ENCODE peak calls at places on chromosomes 12 and 14, in ten cellular contexts. One of them, this sample, is unnamed.

GRCh38 chr12:101719566-101719965 is 19.7 kb downstream of the SYCP3 start:
- DNase-seq in bronchial epithelial cell: peak; percentile 19
- DNase-seq in transverse colon: no peak
- DNase-seq in lower lobe of right lung: no peak
- DNase-seq in lung: no peak
- DNase-seq in fibroblast of villous mesenchyme: no peak
- DNase-seq in hepatocyte: no peak
- DNase-seq in psoas muscle: no peak
- DNase-seq in AG10803: no peak
- DNase-seq in colonic mucosa: no peak
- DNase-seq in this sample: no peak

GRCh38 chr12:132159555-132160003 is 15.3 kb downstream of the NOC4L start:
- DNase-seq in lung: no peak
- DNase-seq in colonic mucosa: no peak
- DNase-seq in AG10803: no peak
- DNase-seq in lower lobe of right lung: no peak
- DNase-seq in psoas muscle: peak; percentile 39
- DNase-seq in transverse colon: no peak
- DNase-seq in hepatocyte: no peak
- DNase-seq in fibroblast of villous mesenchyme: no peak
- DNase-seq in bronchial epithelial cell: no peak
- DNase-seq in this sample: no peak

GRCh38 chr14:64671591-64671990 is 32.6 kb upstream of the PLEKHG3 start:
- DNase-seq in colonic mucosa: no peak
- DNase-seq in fibroblast of villous mesenchyme: peak; percentile 87
- DNase-seq in AG10803: peak; percentile 78
- DNase-seq in psoas muscle: no peak
- DNase-seq in lung: no peak
- DNase-seq in bronchial epithelial cell: peak; percentile 64
- DNase-seq in hepatocyte: peak; percentile 85
- DNase-seq in lower lobe of right lung: no peak
- DNase-seq in transverse colon: no peak
- DNase-seq in this sample: no peak

GRCh38 chr14:24734917-24735500 is 101.0 kb upstream of the GZMB start:
- DNase-seq in AG10803: peak; percentile 82
- DNase-seq in bronchial epithelial cell: peak; percentile 64
- DNase-seq in psoas muscle: no peak
- DNase-seq in hepatocyte: peak; percentile 87
- DNase-seq in transverse colon: peak; percentile 33
- DNase-seq in fibroblast of villous mesenchyme: peak; percentile 81
- DNase-seq in colonic mucosa: peak; percentile 71
- DNase-seq in lung: no peak
- DNase-seq in lower lobe of right lung: no peak
- DNase-seq in this sample: peak; percentile 56

GRCh38 chr14:43135877-43136411 is 1371.1 kb downstream of the FSCB start:
- DNase-seq in psoas muscle: peak; percentile 38
- DNase-seq in hepatocyte: no peak
- DNase-seq in lower lobe of right lung: no peak
- DNase-seq in AG10803: no peak
- DNase-seq in bronchial epithelial cell: no peak
- DNase-seq in fibroblast of villous mesenchyme: no peak
- DNase-seq in transverse colon: no peak
- DNase-seq in colonic mucosa: no peak
- DNase-seq in lung: no peak
- DNase-seq in this sample: no peak

GRCh38 chr14:34554540-34555250 is 15.2 kb upstream of the EAPP start:
- DNase-seq in colonic mucosa: peak; percentile 45
- DNase-seq in psoas muscle: no peak
- DNase-seq in bronchial epithelial cell: peak; percentile 28
- DNase-seq in lower lobe of right lung: no peak
- DNase-seq in lung: no peak
- DNase-seq in transverse colon: no peak
- DNase-seq in hepatocyte: no peak
- DNase-seq in AG10803: peak; percentile 22
- DNase-seq in fibroblast of villous mesenchyme: no peak
- DNase-seq in this sample: no peak

GRCh38 chr12:24212496-24212895 is 263.0 kb upstream of the SOX5 start:
- DNase-seq in colonic mucosa: no peak
- DNase-seq in AG10803: no peak
- DNase-seq in lung: no peak
- DNase-seq in lower lobe of right lung: no peak
- DNase-seq in hepatocyte: no peak
- DNase-seq in fibroblast of villous mesenchyme: no peak
- DNase-seq in psoas muscle: no peak
- DNase-seq in transverse colon: no peak
- DNase-seq in bronchial epithelial cell: no peak
- DNase-seq in this sample: no peak

GRCh38 chr14:36845346-36846042 is 183.8 kb downstream of the PAX9 start:
- DNase-seq in bronchial epithelial cell: no peak
- DNase-seq in colonic mucosa: no peak
- DNase-seq in lower lobe of right lung: no peak
- DNase-seq in AG10803: peak; percentile 50
- DNase-seq in lung: no peak
- DNase-seq in fibroblast of villous mesenchyme: no peak
- DNase-seq in transverse colon: no peak
- DNase-seq in hepatocyte: no peak
- DNase-seq in psoas muscle: no peak
- DNase-seq in this sample: no peak

GRCh38 chr14:68471029-68471963 is 321.6 kb downstream of the ZFP36L1 start:
- DNase-seq in AG10803: no peak
- DNase-seq in psoas muscle: no peak
- DNase-seq in fibroblast of villous mesenchyme: no peak
- DNase-seq in hepatocyte: no peak
- DNase-seq in lung: no peak
- DNase-seq in colonic mucosa: no peak
- DNase-seq in transverse colon: no peak
- DNase-seq in lower lobe of right lung: no peak
- DNase-seq in bronchial epithelial cell: no peak
- DNase-seq in this sample: no peak

GRCh38 chr12:89924191-89924590 is 215.6 kb upstream of the ATP2B1 start:
- DNase-seq in hepatocyte: no peak
- DNase-seq in lung: no peak
- DNase-seq in transverse colon: no peak
- DNase-seq in lower lobe of right lung: no peak
- DNase-seq in AG10803: no peak
- DNase-seq in psoas muscle: no peak
- DNase-seq in fibroblast of villous mesenchyme: no peak
- DNase-seq in colonic mucosa: no peak
- DNase-seq in bronchial epithelial cell: no peak
- DNase-seq in this sample: no peak

GRCh38 chr14:103880334-103880985 is 33.1 kb upstream of the PPP1R13B start:
- DNase-seq in transverse colon: peak; percentile 72
- DNase-seq in fibroblast of villous mesenchyme: peak; percentile 59
- DNase-seq in colonic mucosa: peak; percentile 79
- DNase-seq in psoas muscle: peak; percentile 88
- DNase-seq in AG10803: peak; percentile 83
- DNase-seq in bronchial epithelial cell: peak; percentile 26
- DNase-seq in lung: peak; percentile 88
- DNase-seq in lower lobe of right lung: peak; percentile 90
- DNase-seq in hepatocyte: peak; percentile 60
- DNase-seq in this sample: no peak

GRCh38 chr14:99137913-99138571 is 134.0 kb downstream of the BCL11B start:
- DNase-seq in colonic mucosa: no peak
- DNase-seq in transverse colon: no peak
- DNase-seq in psoas muscle: no peak
- DNase-seq in fibroblast of villous mesenchyme: no peak
- DNase-seq in AG10803: no peak
- DNase-seq in bronchial epithelial cell: peak; percentile 17
- DNase-seq in lung: no peak
- DNase-seq in lower lobe of right lung: no peak
- DNase-seq in hepatocyte: no peak
- DNase-seq in this sample: no peak

GRCh38 chr14:51644215-51644969 is 7.3 kb upstream of the FRMD6 start:
- DNase-seq in lower lobe of right lung: no peak
- DNase-seq in transverse colon: no peak
- DNase-seq in bronchial epithelial cell: no peak
- DNase-seq in AG10803: peak; percentile 48
- DNase-seq in hepatocyte: no peak
- DNase-seq in fibroblast of villous mesenchyme: no peak
- DNase-seq in psoas muscle: no peak
- DNase-seq in colonic mucosa: no peak
- DNase-seq in lung: no peak
- DNase-seq in this sample: no peak

GRCh38 chr12:124626841-124627502 is 59.6 kb upstream of the NCOR2 start:
- DNase-seq in transverse colon: no peak
- DNase-seq in psoas muscle: peak; percentile 84
- DNase-seq in bronchial epithelial cell: no peak
- DNase-seq in lower lobe of right lung: no peak
- DNase-seq in lung: no peak
- DNase-seq in colonic mucosa: peak; percentile 56
- DNase-seq in fibroblast of villous mesenchyme: peak; percentile 63
- DNase-seq in AG10803: peak; percentile 53
- DNase-seq in hepatocyte: peak; percentile 44
- DNase-seq in this sample: no peak

GRCh38 chr14:87869619-87870583 is 123.1 kb downstream of the GALC start:
- DNase-seq in fibroblast of villous mesenchyme: peak; percentile 52
- DNase-seq in transverse colon: no peak
- DNase-seq in bronchial epithelial cell: peak; percentile 93
- DNase-seq in hepatocyte: peak; percentile 23
- DNase-seq in lung: no peak
- DNase-seq in psoas muscle: no peak
- DNase-seq in AG10803: peak; percentile 74
- DNase-seq in lower lobe of right lung: no peak
- DNase-seq in colonic mucosa: no peak
- DNase-seq in this sample: no peak

GRCh38 chr14:64186231-64187129 is 107.7 kb downstream of the ESR2 start:
- DNase-seq in lower lobe of right lung: no peak
- DNase-seq in hepatocyte: no peak
- DNase-seq in AG10803: no peak
- DNase-seq in fibroblast of villous mesenchyme: no peak
- DNase-seq in colonic mucosa: no peak
- DNase-seq in bronchial epithelial cell: no peak
- DNase-seq in lung: no peak
- DNase-seq in transverse colon: no peak
- DNase-seq in psoas muscle: no peak
- DNase-seq in this sample: no peak

GRCh38 chr14:63664143-63664460 is 22.4 kb upstream of the WDR89 start:
- DNase-seq in lung: no peak
- DNase-seq in fibroblast of villous mesenchyme: no peak
- DNase-seq in AG10803: no peak
- DNase-seq in bronchial epithelial cell: no peak
- DNase-seq in lower lobe of right lung: no peak
- DNase-seq in colonic mucosa: no peak
- DNase-seq in transverse colon: no peak
- DNase-seq in psoas muscle: no peak
- DNase-seq in hepatocyte: no peak
- DNase-seq in this sample: no peak

GRCh38 chr14:50003213-50004021 is 110.5 kb downstream of the ARF6 start:
- DNase-seq in transverse colon: peak; percentile 95
- DNase-seq in AG10803: peak; percentile 69
- DNase-seq in colonic mucosa: peak; percentile 95
- DNase-seq in hepatocyte: peak; percentile 91
- DNase-seq in psoas muscle: peak; percentile 90
- DNase-seq in fibroblast of villous mesenchyme: peak; percentile 71
- DNase-seq in bronchial epithelial cell: no peak
- DNase-seq in lung: peak; percentile 87
- DNase-seq in lower lobe of right lung: peak; percentile 93
- DNase-seq in this sample: no peak

DNA sequence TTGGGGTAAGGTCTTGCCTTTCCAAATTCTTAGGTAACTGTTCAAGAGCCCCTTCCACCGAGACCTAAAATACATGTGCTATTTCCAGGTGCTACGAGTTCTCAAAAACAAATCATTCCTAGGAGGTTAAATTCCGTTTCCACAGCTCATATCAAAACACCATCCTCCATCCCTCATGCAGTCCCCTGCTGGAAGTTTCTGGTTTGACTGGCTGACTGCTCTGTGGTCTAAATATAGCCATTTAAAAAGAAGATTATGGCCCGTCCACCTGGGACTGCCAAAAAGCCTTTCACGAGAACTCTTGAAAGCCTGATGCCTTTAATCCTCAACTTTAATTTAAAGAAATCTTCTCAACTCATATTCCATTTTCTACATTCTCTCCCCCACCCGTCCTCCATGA is 201.5 kb upstream of the MYL2 start:
- DNase-seq in colonic mucosa: no peak
- DNase-seq in fibroblast of villous mesenchyme: no peak
- DNase-seq in bronchial epithelial cell: no peak
- DNase-seq in lower lobe of right lung: no peak
- DNase-seq in lung: no peak
- DNase-seq in AG10803: no peak
- DNase-seq in psoas muscle: no peak
- DNase-seq in hepatocyte: no peak
- DNase-seq in transverse colon: no peak
- DNase-seq in this sample: no peak
- TF ChIP-seq CTCF in colonic mucosa: no peak
- TF ChIP-seq CTCF in fibroblast of villous mesenchyme: no peak
- TF ChIP-seq CTCF in bronchial epithelial cell: peak; percentile 19
- TF ChIP-seq CTCF in lower lobe of right lung: no peak
- TF ChIP-seq CTCF in lung: no peak
- TF ChIP-seq CTCF in AG10803: no peak
- TF ChIP-seq CTCF in psoas muscle: peak; percentile 19
- TF ChIP-seq CTCF in hepatocyte: no peak
- TF ChIP-seq CTCF in transverse colon: no peak
- TF ChIP-seq CTCF in this sample: no peak

GRCh38 chr14:105487986-105488777 is 1.5 kb downstream of the CRIP1 start:
- DNase-seq in colonic mucosa: peak; percentile 86
- DNase-seq in psoas muscle: peak; percentile 53
- DNase-seq in lung: no peak
- DNase-seq in fibroblast of villous mesenchyme: no peak
- DNase-seq in lower lobe of right lung: no peak
- DNase-seq in hepatocyte: no peak
- DNase-seq in AG10803: no peak
- DNase-seq in bronchial epithelial cell: no peak
- DNase-seq in transverse colon: peak; percentile 70
- DNase-seq in this sample: no peak
- H3K4me3 ChIP-seq in colonic mucosa: peak overlapping the region; percentile 64
- H3K4me3 ChIP-seq in psoas muscle: peak overlapping the region; percentile 75
- H3K4me3 ChIP-seq in lung: peak overlapping the region; percentile 18
- H3K4me3 ChIP-seq in fibroblast of villous mesenchyme: peak overlapping the region; percentile 6
- H3K4me3 ChIP-seq in lower lobe of right lung: peak overlapping the region; percentile 83
- H3K4me3 ChIP-seq in hepatocyte: no peak overlapping the region
- H3K4me3 ChIP-seq in AG10803: peak overlapping the region; percentile 69
- H3K4me3 ChIP-seq in bronchial epithelial cell: no peak overlapping the region
- H3K4me3 ChIP-seq in transverse colon: peak overlapping the region; percentile 38
- H3K4me3 ChIP-seq in this sample: no peak overlapping the region

DNA sequence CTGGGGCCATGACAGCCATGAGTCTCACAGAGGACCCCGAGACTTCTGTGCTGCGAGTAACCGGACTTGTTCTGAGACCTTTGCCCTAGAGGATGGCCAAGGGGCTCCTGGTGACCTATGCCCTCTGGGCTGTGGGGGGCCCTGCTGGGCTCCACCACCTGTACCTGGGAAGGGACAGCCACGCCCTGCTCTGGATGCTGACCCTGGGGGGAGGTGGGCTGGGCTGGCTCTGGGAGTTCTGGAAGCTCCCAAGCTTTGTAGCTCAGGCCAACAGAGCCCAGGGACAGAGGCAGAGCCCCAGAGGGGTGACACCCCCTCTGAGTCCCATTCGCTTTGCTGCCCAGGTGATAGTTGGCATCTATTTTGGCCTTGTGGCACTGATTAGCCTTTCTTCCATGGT is 2.1 kb downstream of the DNAJC22 start:
- DNase-seq in transverse colon: no peak
- DNase-seq in lower lobe of right lung: no peak
- DNase-seq in hepatocyte: no peak
- DNase-seq in AG10803: no peak
- DNase-seq in bronchial epithelial cell: no peak
- DNase-seq in lung: no peak
- DNase-seq in psoas muscle: no peak
- DNase-seq in colonic mucosa: no peak
- DNase-seq in fibroblast of villous mesenchyme: no peak
- DNase-seq in this sample: no peak
- TF ChIP-seq CTCF in transverse colon: no peak
- TF ChIP-seq CTCF in lower lobe of right lung: no peak
- TF ChIP-seq CTCF in hepatocyte: no peak
- TF ChIP-seq CTCF in AG10803: no peak
- TF ChIP-seq CTCF in bronchial epithelial cell: no peak
- TF ChIP-seq CTCF in lung: no peak
- TF ChIP-seq CTCF in psoas muscle: no peak
- TF ChIP-seq CTCF in colonic mucosa: no peak
- TF ChIP-seq CTCF in fibroblast of villous mesenchyme: no peak
- TF ChIP-seq CTCF in this sample: no peak

GRCh38 chr12:122420471-122421262 is 1.8 kb downstream of the CLIP1 start:
- DNase-seq in lung: no peak
- DNase-seq in AG10803: no peak
- DNase-seq in psoas muscle: no peak
- DNase-seq in fibroblast of villous mesenchyme: no peak
- DNase-seq in lower lobe of right lung: no peak
- DNase-seq in bronchial epithelial cell: no peak
- DNase-seq in transverse colon: no peak
- DNase-seq in hepatocyte: no peak
- DNase-seq in colonic mucosa: no peak
- DNase-seq in this sample: no peak
- H3K4me3 ChIP-seq in lung: no peak overlapping the region
- H3K4me3 ChIP-seq in AG10803: peak overlapping the region; percentile 84
- H3K4me3 ChIP-seq in psoas muscle: peak overlapping the region; percentile 75
- H3K4me3 ChIP-seq in fibroblast of villous mesenchyme: peak overlapping the region; percentile 82
- H3K4me3 ChIP-seq in lower lobe of right lung: peak overlapping the region; percentile 92
- H3K4me3 ChIP-seq in bronchial epithelial cell: peak overlapping the region; percentile 89
- H3K4me3 ChIP-seq in transverse colon: peak overlapping the region; percentile 97
- H3K4me3 ChIP-seq in hepatocyte: peak overlapping the region; percentile 99
- H3K4me3 ChIP-seq in colonic mucosa: no peak overlapping the region
- H3K4me3 ChIP-seq in this sample: peak overlapping the region; percentile 93

This sample was measured in LNCaP clone FGC.